ENCODE peak calls at places on chromosomes 16 and 17, in six cellular contexts. S is GM12878, R is HCT116, L is HepG2, V is endothelial cell of umbilical vein, Z is H1. G is an unnamed sample.

GRCh38 chr17:32266389-32267269 is 997 bp downstream of the RHBDL3 start:
- DNase-seq in S (no peak), R (no peak), L (no peak), V (no peak), Z (no peak), G (no peak)

GRCh38 chr17:47087093-47087492 is 102.0 kb downstream of the CDC27 start:
- DNase-seq in S (no peak), R (no peak), L (peak; percentile 28), V (no peak), Z (no peak), G (no peak)

GRCh38 chr16:68737730-68738590 is 868 bp downstream of the CDH1 start:
- DNase-seq in S (no peak), R (no peak), L (no peak), V (no peak), Z (no peak), G (no peak)

GRCh38 chr17:55607736-55608341 is 96.6 kb upstream of the SMIM36 start:
- DNase-seq in S (no peak), R (no peak), L (no peak), V (no peak), Z (no peak), G (no peak)

GRCh38 chr16:57000271-57001025 is 11.1 kb downstream of the NLRC5 start:
- DNase-seq in S (peak; percentile 87), R (peak; percentile 19), L (no peak), V (peak; percentile 60), Z (no peak), G (no peak)

GRCh38 chr16:85202051-85202601 is 89.9 kb upstream of the CIBAR2 start:
- DNase-seq in S (no peak), R (no peak), L (no peak), V (no peak), Z (no peak), G (no peak)

GRCh38 chr17:19244357-19244756 is 7.2 kb downstream of the EPN2 start:
- DNase-seq in S (no peak), R (no peak), L (no peak), V (no peak), Z (no peak), G (no peak)

GRCh38 chr17:2271985-2272702 is 31.4 kb downstream of the SMG6 start:
- DNase-seq in S (no peak), R (no peak), L (no peak), V (no peak), Z (no peak), G (no peak)

GRCh38 chr17:59790936-59791335 is 83.5 kb downstream of the VMP1 start:
- DNase-seq in S (no peak), R (no peak), L (no peak), V (no peak), Z (no peak), G (no peak)

GRCh38 chr17:46056800-46057304 is 57.8 kb downstream of the STH start:
- DNase-seq in S (no peak), R (peak; percentile 45), L (no peak), V (peak; percentile 84), Z (no peak), G (no peak)

GRCh38 chr16:12546918-12547607 is 256.6 kb downstream of the CPPED1 start:
- DNase-seq in S (peak; percentile 89), R (no peak), L (no peak), V (peak; percentile 6), Z (no peak), G (no peak)

GRCh38 chr16:49454426-49455180 is 81.0 kb downstream of the C16orf78 start:
- DNase-seq in S (no peak), R (no peak), L (no peak), V (no peak), Z (no peak), G (no peak)

GRCh38 chr16:27745348-27745747 is 195.4 kb downstream of the KATNIP start:
- DNase-seq in S (no peak), R (no peak), L (peak; percentile 10), V (no peak), Z (no peak), G (no peak)

GRCh38 chr16:50473375-50473945 is 74.7 kb upstream of the NKD1 start:
- DNase-seq in S (peak; percentile 23), R (no peak), L (peak; percentile 58), V (no peak), Z (no peak), G (no peak)

GRCh38 chr17:40487371-40488020 is 13.9 kb downstream of the TNS4 start:
- DNase-seq in S (no peak), R (no peak), L (no peak), V (no peak), Z (no peak), G (no peak)

GRCh38 chr16:12210258-12210880 is 233.8 kb downstream of the SNX29 start:
- DNase-seq in S (no peak), R (no peak), L (no peak), V (no peak), Z (no peak), G (no peak)

GRCh38 chr16:69477546-69477945 is 53.1 kb downstream of the CYB5B start:
- DNase-seq in S (no peak), R (no peak), L (no peak), V (peak; percentile 71), Z (no peak), G (no peak)

GRCh38 chr17:77881545-77881944 is 77.0 kb upstream of the TNRC6C start:
- DNase-seq in S (peak; percentile 89), R (no peak), L (no peak), V (no peak), Z (no peak), G (no peak)

GRCh38 chr16:62036101-62036806 is at the start of gene CDH8:
- DNase-seq in S (no peak), R (no peak), L (no peak), V (no peak), Z (no peak), G (no peak)

GRCh38 chr17:37608369-37609169 is 649 bp downstream of the SYNRG start:
- DNase-seq in S (no peak), R (no peak), L (peak; percentile 39), V (peak; percentile 77), Z (peak; percentile 27), G (no peak)

GRCh38 chr17:37607637-37608368 is 1.4 kb downstream of the SYNRG start:
- DNase-seq in S (no peak), R (no peak), L (no peak), V (no peak), Z (no peak), G (no peak)

GRCh38 chr17:37609170-37610040 is at the start of gene SYNRG:
- DNase-seq in S (peak; percentile 81), R (peak; percentile 86), L (peak; percentile 92), V (peak; percentile 98), Z (peak; percentile 87), G (peak; percentile 66)

GRCh38 chr17:37605813-37606505 is 3.3 kb downstream of the SYNRG start:
- DNase-seq in S (no peak), R (no peak), L (no peak), V (peak; percentile 9), Z (no peak), G (no peak)

DNA sequence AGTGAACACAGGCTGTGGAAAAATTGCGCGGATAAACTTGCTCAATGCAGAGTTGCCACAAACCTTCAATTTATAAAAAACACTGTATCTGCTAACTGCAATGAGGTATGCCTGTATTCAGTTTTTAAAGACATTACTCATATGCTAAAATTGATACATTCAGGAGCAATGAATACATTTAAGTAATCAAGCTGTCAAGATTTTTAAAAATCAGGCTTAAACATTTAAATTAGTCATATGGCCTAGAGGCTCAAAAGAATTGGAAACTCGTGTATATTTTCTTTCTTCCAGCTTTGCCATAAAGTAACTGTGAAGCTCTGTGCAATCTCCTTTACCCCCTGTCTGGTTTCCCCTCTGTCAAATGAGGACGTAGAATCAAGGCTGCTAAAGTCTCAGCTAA is 4.1 kb downstream of the SYNRG start:
- DNase-seq in S (no peak), R (no peak), L (no peak), V (no peak), Z (no peak), G (no peak)
- TF ChIP-seq POLR2AphosphoS5 in S (no peak), R (no peak), L (no peak), V (no peak), Z (no peak), G (no peak)

GRCh38 chr17:80947200-80947940 is 44.3 kb upstream of the CHMP6 start:
- DNase-seq in S (no peak), R (no peak), L (no peak), V (no peak), Z (no peak), G (no peak)
- TF ChIP-seq EZH2 in S (no peak), R (no peak), L (no peak), V (no peak), Z (no peak), G (no peak)

GRCh38 chr17:69760562-69760961 is 314.5 kb upstream of the KCNJ16 start:
- DNase-seq in S (no peak), R (no peak), L (no peak), V (no peak), Z (no peak), G (no peak)
- H3K9ac ChIP-seq in S (no peak overlapping the region), R (no peak overlapping the region), L (no peak overlapping the region), V (no peak overlapping the region), Z (no peak overlapping the region), G (no peak overlapping the region)

GRCh38 chr17:39402279-39402889 is 958 bp upstream of the FBXL20 start:
- DNase-seq in S (peak; percentile 60), R (peak; percentile 92), L (peak; percentile 95), V (peak; percentile 91), Z (peak; percentile 73), G (peak; percentile 83)
- TF ChIP-seq POLR2AphosphoS5 in S (no peak), R (no peak), L (no peak), V (peak; percentile 21), Z (no peak), G (peak; percentile 31)

DNA sequence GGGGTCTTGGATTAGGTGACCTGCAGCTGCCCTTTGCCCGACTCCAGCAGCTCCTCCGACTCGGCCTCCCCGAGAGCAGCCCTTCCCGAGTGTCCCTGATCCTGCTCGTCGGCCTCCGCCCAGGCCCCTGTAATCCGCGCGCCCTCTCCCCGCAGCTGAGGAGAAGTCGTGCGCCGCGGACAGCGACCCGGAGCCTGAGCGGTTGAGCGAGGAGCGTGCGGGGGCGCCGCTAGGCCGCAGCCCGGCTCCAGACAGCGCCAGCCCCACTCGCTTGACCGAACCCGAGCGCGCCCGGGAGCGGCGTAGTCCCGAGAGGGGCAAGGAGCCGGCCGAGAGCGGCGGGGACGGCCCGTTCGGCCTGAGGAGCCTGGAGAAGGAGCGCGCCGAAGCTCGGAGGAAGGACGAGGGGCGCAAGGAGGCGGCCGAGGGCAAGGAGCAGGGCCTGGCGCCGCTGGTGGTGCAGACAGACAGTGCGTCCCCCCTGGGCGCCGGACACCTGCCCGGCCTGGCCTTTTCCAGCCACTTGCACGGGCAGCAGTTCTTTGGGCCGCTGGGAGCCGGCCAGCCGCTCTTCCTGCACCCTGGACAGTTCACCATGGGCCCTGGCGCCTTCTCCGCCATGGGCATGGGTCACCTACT is 5.5 kb downstream of the TBX2 start:
- DNase-seq in S (no peak), R (no peak), L (no peak), V (no peak), Z (no peak), G (no peak)
- TF ChIP-seq EZH2 in S (no peak), R (no peak), L (no peak), V (peak; percentile 98), Z (peak; percentile 98), G (no peak)

GRCh38 chr16:78489631-78490030 is 390.2 kb downstream of the WWOX start:
- DNase-seq in S (no peak), R (no peak), L (no peak), V (no peak), Z (no peak), G (no peak)
- H3K9ac ChIP-seq in S (no peak overlapping the region), R (no peak overlapping the region), L (no peak overlapping the region), V (no peak overlapping the region), Z (no peak overlapping the region), G (no peak overlapping the region)